ENCODE peak calls at places on chromosomes 13 and 19, in ten cellular contexts. G is ascending aorta, K is HCT116, Q is dorsolateral prefrontal cortex, B is brain microvascular endothelial cell, H is A673, E is left lung, T is heart right ventricle, W is Panc1, I is body of pancreas. R is an unnamed sample.

GRCh38 chr19:16160943-16161560 is 12.3 kb downstream of the CIB3 start:
- DNase-seq in G (no peak), K (peak), Q (no peak), B (peak), H (peak), E (no peak), T (no peak), W (peak), I (no peak), R (peak)

GRCh38 chr19:10769533-10770491 is 51.9 kb downstream of the DNM2 start:
- DNase-seq in G (peak), K (no peak), Q (peak), B (no peak), H (no peak), E (no peak), T (peak), W (no peak), I (peak), R (peak)

GRCh38 chr13:27170521-27171243 is 929 bp downstream of the USP12 start:
- DNase-seq in G (peak), K (peak), Q (peak), B (no peak), H (peak), E (peak), T (peak), W (no peak), I (peak), R (no peak)

GRCh38 chr13:56864451-56864850 is 276.3 kb upstream of the PRR20A start:
- DNase-seq in G (no peak), K (no peak), Q (no peak), B (no peak), H (peak), E (no peak), T (no peak), W (no peak), I (no peak), R (no peak)

GRCh38 chr13:44904982-44905381 is 84.3 kb downstream of the NUFIP1 start:
- DNase-seq in G (peak), K (no peak), Q (no peak), B (peak), H (no peak), E (no peak), T (peak), W (no peak), I (no peak), R (peak)

GRCh38 chr19:40213251-40213793 is 4.9 kb downstream of the TTC9B start:
- DNase-seq in G (no peak), K (no peak), Q (no peak), B (no peak), H (no peak), E (no peak), T (no peak), W (no peak), I (no peak), R (no peak)

GRCh38 chr13:30373727-30374126 is 48.6 kb upstream of the UBE2L5 start:
- DNase-seq in G (no peak), K (no peak), Q (no peak), B (no peak), H (no peak), E (no peak), T (no peak), W (no peak), I (no peak), R (no peak)

GRCh38 chr19:29475469-29475868 is 50.3 kb upstream of the VSTM2B start:
- DNase-seq in G (no peak), K (no peak), Q (no peak), B (no peak), H (no peak), E (no peak), T (no peak), W (no peak), I (no peak), R (no peak)

GRCh38 chr19:3670258-3670795 is 29.9 kb downstream of the PIP5K1C start:
- DNase-seq in G (peak), K (no peak), Q (peak), B (peak), H (peak), E (no peak), T (peak), W (no peak), I (no peak), R (peak)

GRCh38 chr19:36528194-36528920 is at the start of gene ZNF260:
- DNase-seq in G (peak), K (no peak), Q (peak), B (peak), H (peak), E (peak), T (peak), W (peak), I (peak), R (peak)

GRCh38 chr13:107244241-107244640 is 676.3 kb upstream of the ARGLU1 start:
- DNase-seq in G (no peak), K (no peak), Q (no peak), B (no peak), H (no peak), E (no peak), T (no peak), W (no peak), I (no peak), R (no peak)

GRCh38 chr19:43463381-43464088 is 1.9 kb downstream of the LYPD3 start:
- DNase-seq in G (peak), K (peak), Q (peak), B (peak), H (peak), E (peak), T (peak), W (no peak), I (peak), R (peak)

GRCh38 chr19:29308977-29309520 is 96.1 kb upstream of the UQCRFS1 start:
- DNase-seq in G (no peak), K (no peak), Q (no peak), B (no peak), H (no peak), E (no peak), T (no peak), W (no peak), I (no peak), R (no peak)

GRCh38 chr19:4774136-4774535 is 17.4 kb upstream of the FEM1A start:
- DNase-seq in G (no peak), K (no peak), Q (no peak), B (no peak), H (no peak), E (no peak), T (no peak), W (no peak), I (no peak), R (no peak)

GRCh38 chr13:64234255-64234654 is 2818.6 kb upstream of the PCDH20 start:
- DNase-seq in G (no peak), K (no peak), Q (no peak), B (peak), H (peak), E (no peak), T (no peak), W (no peak), I (no peak), R (peak)

GRCh38 chr19:3387645-3388589 is 21.5 kb downstream of the NFIC start:
- DNase-seq in G (peak), K (no peak), Q (peak), B (no peak), H (peak), E (peak), T (peak), W (no peak), I (peak), R (peak)

DNA sequence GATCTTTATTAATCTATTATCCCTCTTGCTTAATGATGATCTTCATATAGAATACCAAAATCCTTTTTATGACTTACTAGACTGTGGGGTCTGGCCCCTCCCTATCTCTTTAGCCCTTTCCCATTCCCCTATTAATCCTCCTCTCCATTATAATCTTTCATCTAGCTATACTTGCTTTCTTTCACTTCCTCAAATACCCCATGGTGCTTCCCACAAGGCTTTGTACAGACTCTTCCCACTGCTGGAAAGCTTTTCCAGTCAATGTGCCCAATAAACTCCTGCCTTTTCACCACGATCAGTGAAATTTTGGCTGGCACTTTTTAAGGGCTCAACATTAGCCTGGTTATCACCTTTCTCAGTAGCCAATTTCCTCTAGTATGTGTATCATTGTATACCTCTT is 3.2 kb upstream of the EBPL start:
- DNase-seq in G (no peak), K (no peak), Q (no peak), B (no peak), H (no peak), E (no peak), T (no peak), W (no peak), I (no peak), R (no peak)
- TF ChIP-seq CTCF in G (no peak), K (no peak), Q (no peak), B (no peak), H (no peak), E (no peak), T (no peak), W (no peak), I (no peak), R (no peak)

DNA sequence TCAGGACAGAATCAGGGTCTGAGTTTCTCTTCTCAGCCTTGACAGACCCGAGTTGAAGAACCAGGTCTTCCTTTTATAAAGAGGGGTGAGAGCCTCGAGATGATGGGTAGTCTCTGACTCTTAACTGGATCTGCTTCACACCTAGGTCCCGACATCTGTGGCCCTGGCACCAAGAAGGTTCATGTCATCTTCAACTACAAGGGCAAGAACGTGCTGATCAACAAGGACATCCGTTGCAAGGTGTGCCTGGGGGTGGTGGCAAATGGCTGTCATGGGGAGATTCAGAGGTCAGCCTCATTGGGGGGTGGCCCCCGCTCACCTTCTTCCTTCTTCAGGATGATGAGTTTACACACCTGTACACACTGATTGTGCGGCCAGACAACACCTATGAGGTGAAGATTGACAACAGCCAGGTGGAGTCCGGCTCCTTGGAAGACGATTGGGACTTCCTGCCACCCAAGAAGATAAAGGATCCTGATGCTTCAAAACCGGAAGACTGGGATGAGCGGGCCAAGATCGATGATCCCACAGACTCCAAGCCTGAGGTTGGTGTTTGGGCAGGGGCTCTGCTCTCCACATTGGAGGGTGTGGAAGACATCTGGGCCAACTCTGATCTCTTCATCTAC is 1.6 kb downstream of the CALR start:
- DNase-seq in G (no peak), K (no peak), Q (no peak), B (no peak), H (no peak), E (no peak), T (no peak), W (no peak), I (no peak), R (no peak)
- H3K4me3 ChIP-seq in G (peak), K (peak), Q (peak), B (peak), H (peak), E (peak), T (peak), W (peak), I (peak), R (peak)

DNA sequence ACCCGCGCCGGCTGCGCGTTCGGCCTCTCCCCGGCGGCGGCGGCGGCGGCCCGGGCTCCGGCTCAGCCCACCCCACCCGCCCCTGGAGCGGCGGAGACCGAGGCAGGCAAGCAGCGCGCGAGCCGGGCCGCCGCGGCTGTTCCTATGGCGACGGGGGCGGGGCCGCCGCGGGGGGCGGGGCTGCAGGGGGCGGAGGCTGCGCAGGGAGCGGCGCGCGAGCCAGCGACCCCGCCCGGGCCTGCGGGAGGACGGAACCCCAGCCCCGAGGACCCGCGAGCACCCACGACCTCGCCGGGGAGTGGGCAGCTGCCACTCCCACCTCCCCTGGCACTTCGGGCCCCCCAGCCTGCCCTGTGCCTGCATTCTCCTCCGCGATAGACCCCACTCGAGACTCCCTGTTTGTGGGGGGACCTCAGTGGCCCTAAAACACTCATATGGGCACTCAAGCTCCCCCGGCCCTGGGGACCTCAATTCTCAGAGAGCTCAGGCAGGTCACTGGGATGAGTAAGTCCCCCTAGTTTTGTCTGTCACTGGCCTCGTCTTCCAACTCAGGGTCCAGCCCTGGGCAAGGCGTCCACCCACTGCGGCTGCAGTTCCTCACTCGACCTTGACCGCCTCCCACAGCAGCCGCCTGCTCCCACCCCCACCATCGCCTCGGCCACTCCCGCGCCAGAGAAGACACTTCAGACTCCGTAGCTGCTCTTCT is at the start of gene CTXN1:
- DNase-seq in G (peak), K (no peak), Q (no peak), B (no peak), H (peak), E (peak), T (peak), W (no peak), I (peak), R (peak)
- TF ChIP-seq CTCF in G (no peak), K (no peak), Q (no peak), B (peak), H (no peak), E (no peak), T (no peak), W (no peak), I (no peak), R (peak)

GRCh38 chr19:50432658-50433057 is at the start of gene MYBPC2:
- DNase-seq in G (no peak), K (no peak), Q (no peak), B (no peak), H (no peak), E (no peak), T (no peak), W (no peak), I (no peak), R (no peak)

GRCh38 chr19:50432221-50432626 is 468 bp upstream of the MYBPC2 start:
- DNase-seq in G (no peak), K (no peak), Q (no peak), B (no peak), H (peak), E (no peak), T (no peak), W (no peak), I (no peak), R (no peak)

GRCh38 chr19:50434525-50434924 is 1.8 kb downstream of the MYBPC2 start:
- DNase-seq in G (no peak), K (no peak), Q (no peak), B (no peak), H (no peak), E (peak), T (no peak), W (no peak), I (no peak), R (no peak)

GRCh38 chr19:50435221-50435620 is 2.5 kb downstream of the MYBPC2 start:
- DNase-seq in G (no peak), K (no peak), Q (no peak), B (no peak), H (no peak), E (peak), T (no peak), W (no peak), I (no peak), R (no peak)

GRCh38 chr19:50433201-50434180 is 799 bp downstream of the MYBPC2 start:
- DNase-seq in G (no peak), K (no peak), Q (no peak), B (no peak), H (no peak), E (no peak), T (no peak), W (no peak), I (no peak), R (no peak)
- H3K4me3 ChIP-seq in G (no peak), K (no peak), Q (no peak), B (no peak), H (no peak), E (no peak), T (no peak), W (no peak), I (no peak), R (no peak)

GRCh38 chr13:68810660-68811059 is 1297.0 kb upstream of the ATXN8OS start:
- DNase-seq in G (no peak), K (no peak), Q (no peak), B (no peak), H (no peak), E (no peak), T (no peak), W (no peak), I (no peak), R (no peak)
- TF ChIP-seq CTCF in G (no peak), K (peak), Q (no peak), B (no peak), H (no peak), E (no peak), T (no peak), W (peak), I (no peak), R (no peak)

DNA sequence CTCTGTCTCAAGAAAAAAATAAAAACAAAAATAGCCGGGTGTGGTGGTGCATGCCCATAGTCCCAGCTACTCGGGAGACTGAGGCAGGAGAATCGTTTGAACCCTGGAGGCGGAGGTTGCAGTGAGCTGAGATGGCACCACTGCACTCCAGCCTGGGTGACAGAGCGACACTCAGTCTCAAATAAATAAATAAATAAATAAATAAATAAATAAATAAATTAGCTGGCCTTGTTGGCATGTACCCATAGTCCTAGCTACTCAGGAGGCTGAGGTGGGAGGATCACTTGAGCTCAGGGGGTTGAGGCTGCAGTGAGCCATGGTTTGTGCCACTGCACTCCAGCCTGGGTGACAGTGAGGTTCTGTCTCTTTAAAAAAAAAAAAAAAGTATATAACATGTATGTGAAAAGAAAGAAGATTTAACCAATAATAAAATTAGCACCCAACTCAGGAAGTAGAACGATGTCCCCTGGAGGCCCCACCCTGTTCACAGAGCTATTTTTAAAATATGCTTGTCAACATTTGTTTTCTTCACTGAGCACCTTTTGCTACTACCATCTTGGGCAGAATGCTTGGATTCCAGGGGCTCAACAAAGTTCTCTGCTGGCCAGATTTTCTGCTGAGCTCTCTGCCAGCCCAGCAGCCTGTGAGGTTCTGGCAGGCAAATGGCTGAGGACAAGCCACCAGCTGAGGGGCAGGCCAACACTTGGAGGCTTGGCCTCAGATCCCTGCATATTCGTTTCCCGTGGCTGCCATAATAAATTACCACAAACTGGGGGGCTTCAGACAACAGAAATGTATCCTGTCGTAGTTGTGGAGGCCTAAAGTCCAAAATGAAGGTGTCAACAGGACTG is 5.1 kb downstream of the SLC25A42 start:
- DNase-seq in G (no peak), K (no peak), Q (no peak), B (no peak), H (no peak), E (no peak), T (no peak), W (no peak), I (no peak), R (no peak)
- H3K4me3 ChIP-seq in G (no peak), K (no peak), Q (no peak), B (no peak), H (no peak), E (no peak), T (no peak), W (no peak), I (no peak), R (no peak)

GRCh38 chr19:54190503-54190941 is 586 bp upstream of the TSEN34 start:
- DNase-seq in G (peak), K (peak), Q (peak), B (peak), H (peak), E (peak), T (peak), W (peak), I (peak), R (peak)

GRCh38 chr19:54190942-54191670 is at the start of gene TSEN34:
- DNase-seq in G (peak), K (peak), Q (peak), B (peak), H (peak), E (peak), T (peak), W (no peak), I (peak), R (peak)

GRCh38 chr19:54188224-54188871 is 1.0 kb downstream of the MBOAT7 start:
- DNase-seq in G (no peak), K (no peak), Q (no peak), B (peak), H (no peak), E (peak), T (no peak), W (no peak), I (no peak), R (peak)

GRCh38 chr19:54189668-54190502 is 505 bp upstream of the MBOAT7 start:
- DNase-seq in G (peak), K (peak), Q (peak), B (peak), H (peak), E (peak), T (peak), W (peak), I (peak), R (peak)

DNA sequence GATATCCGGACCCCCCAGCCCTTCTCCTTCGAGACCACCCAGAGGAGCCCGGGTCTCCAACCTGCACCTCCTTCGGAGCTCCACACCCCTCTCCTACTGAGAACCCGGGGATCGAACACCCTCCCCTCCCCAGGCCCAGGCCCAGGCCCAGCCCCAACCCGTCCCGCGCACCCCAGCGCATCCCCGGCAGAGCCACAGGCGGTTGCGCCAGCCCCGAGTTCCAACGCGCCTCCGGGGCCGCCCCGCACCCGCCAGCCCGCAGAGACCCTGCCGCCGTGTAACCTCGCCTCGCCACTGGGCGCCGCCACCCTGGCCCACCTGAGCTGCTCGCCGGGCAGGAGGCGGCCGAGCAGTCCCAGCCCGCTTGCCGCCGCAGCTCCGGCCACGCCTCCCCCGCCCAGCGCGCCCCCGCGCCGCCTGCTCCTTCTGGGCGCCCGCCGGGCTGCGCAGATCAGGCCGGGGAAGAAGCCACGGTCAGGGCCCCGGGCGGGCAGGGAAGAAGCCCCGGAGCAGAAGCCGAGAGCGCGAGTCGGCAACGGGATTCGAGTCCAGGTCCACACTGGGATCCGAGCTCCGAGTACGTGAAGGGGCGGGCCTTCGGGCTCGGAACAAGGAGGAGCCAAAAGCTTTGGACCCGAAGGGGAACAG is at the start of gene MBOAT7:
- DNase-seq in G (no peak), K (no peak), Q (no peak), B (no peak), H (no peak), E (no peak), T (no peak), W (no peak), I (no peak), R (no peak)
- TF ChIP-seq CTCF in G (peak), K (peak), Q (no peak), B (peak), H (peak), E (no peak), T (no peak), W (no peak), I (peak), R (no peak)

R was measured in AG10803.